ENCODE peak calls at places on chromosomes 2 and 18, in six cellular contexts. O is HepG2, N is GM12878, H is WTC11, L is HCT116, W is H1. Y is an unnamed sample.

GRCh38 chr2:200786423-200786822 is 25.3 kb upstream of the BZW1 start:
- DNase-seq in O (peak), N (no peak), H (no peak), L (no peak), W (no peak), Y (no peak)

GRCh38 chr2:229566380-229566779 is 148.0 kb downstream of the DNER start:
- DNase-seq in O (no peak), N (no peak), H (no peak), L (no peak), W (no peak), Y (no peak)

GRCh38 chr18:37662099-37662498 is 96.5 kb upstream of the CELF4 start:
- DNase-seq in O (no peak), N (no peak), H (no peak), L (no peak), W (no peak), Y (no peak)

GRCh38 chr2:204896146-204896545 is 350.9 kb downstream of the PARD3B start:
- DNase-seq in O (no peak), N (no peak), H (no peak), L (no peak), W (no peak), Y (no peak)

GRCh38 chr2:126664234-126664633 is 8.3 kb downstream of the GYPC start:
- DNase-seq in O (no peak), N (peak), H (no peak), L (no peak), W (no peak), Y (no peak)

GRCh38 chr2:26187114-26187513 is 14.2 kb downstream of the GAREM2 start:
- DNase-seq in O (no peak), N (no peak), H (no peak), L (no peak), W (peak), Y (no peak)

GRCh38 chr2:55879976-55880375 is 43.6 kb downstream of the EFEMP1 start:
- DNase-seq in O (no peak), N (no peak), H (no peak), L (no peak), W (no peak), Y (no peak)

GRCh38 chr2:181762848-181763247 is 82.5 kb upstream of the NEUROD1 start:
- DNase-seq in O (no peak), N (no peak), H (no peak), L (no peak), W (no peak), Y (no peak)

GRCh38 chr2:201151127-201152074 is 31.5 kb upstream of the CASP10 start:
- DNase-seq in O (peak), N (no peak), H (no peak), L (peak), W (no peak), Y (no peak)

GRCh38 chr2:203960791-203961190 is 24.2 kb downstream of the ICOS start:
- DNase-seq in O (no peak), N (no peak), H (no peak), L (no peak), W (no peak), Y (no peak)

GRCh38 chr18:80194874-80195570 is 52.3 kb downstream of the PARD6G start:
- DNase-seq in O (no peak), N (peak), H (no peak), L (no peak), W (peak), Y (no peak)

GRCh38 chr2:171792922-171793580 is 101.0 kb downstream of the SLC25A12 start:
- DNase-seq in O (no peak), N (no peak), H (no peak), L (no peak), W (no peak), Y (no peak)

GRCh38 chr2:96924775-96925747 is 55.2 kb upstream of the SEMA4C start:
- DNase-seq in O (no peak), N (no peak), H (no peak), L (no peak), W (no peak), Y (no peak)

GRCh38 chr18:46756559-46757201 is at the start of gene ST8SIA5:
- DNase-seq in O (no peak), N (no peak), H (peak), L (no peak), W (peak), Y (no peak)

GRCh38 chr2:25700221-25700660 is 26.9 kb upstream of the DTNB start:
- DNase-seq in O (peak), N (no peak), H (no peak), L (peak), W (no peak), Y (peak)

GRCh38 chr2:11397513-11397912 is 53.1 kb upstream of the ROCK2 start:
- DNase-seq in O (no peak), N (no peak), H (no peak), L (no peak), W (no peak), Y (no peak)

GRCh38 chr18:79585395-79586370 is 93.9 kb upstream of the CTDP1 start:
- DNase-seq in O (no peak), N (no peak), H (no peak), L (no peak), W (no peak), Y (peak)

GRCh38 chr18:39834636-39835035 is 2120.4 kb upstream of the PIK3C3 start:
- DNase-seq in O (no peak), N (no peak), H (no peak), L (no peak), W (no peak), Y (no peak)

GRCh38 chr18:697771-698170 is 14.7 kb downstream of the ENOSF1 start:
- DNase-seq in O (no peak), N (no peak), H (no peak), L (no peak), W (no peak), Y (no peak)

GRCh38 chr2:200081221-200081620 is 125.8 kb downstream of the MAIP1 start:
- DNase-seq in O (no peak), N (no peak), H (no peak), L (no peak), W (no peak), Y (no peak)

GRCh38 chr2:10193276-10193675 is 70.7 kb downstream of the RRM2 start:
- DNase-seq in O (no peak), N (no peak), H (no peak), L (no peak), W (no peak), Y (no peak)

GRCh38 chr2:85439986-85440385 is 21.5 kb downstream of the SH2D6 start:
- DNase-seq in O (no peak), N (no peak), H (no peak), L (no peak), W (no peak), Y (no peak)

GRCh38 chr18:37305084-37305483 is 260.5 kb downstream of the CELF4 start:
- DNase-seq in O (no peak), N (no peak), H (no peak), L (no peak), W (no peak), Y (no peak)

GRCh38 chr18:29979884-29980283 is 1062.7 kb downstream of the DSC3 start:
- DNase-seq in O (no peak), N (no peak), H (no peak), L (no peak), W (no peak), Y (no peak)
- TF ChIP-seq SP1 in O (no peak), N (no peak), H (no peak), L (no peak), W (no peak), Y (no peak)

GRCh38 chr2:188785515-188785914 is 188.7 kb upstream of the COL3A1 start:
- DNase-seq in O (no peak), N (no peak), H (no peak), L (no peak), W (no peak), Y (no peak)
- TF ChIP-seq MAX in O (no peak), N (no peak), H (no peak), L (no peak), W (no peak), Y (no peak)

DNA sequence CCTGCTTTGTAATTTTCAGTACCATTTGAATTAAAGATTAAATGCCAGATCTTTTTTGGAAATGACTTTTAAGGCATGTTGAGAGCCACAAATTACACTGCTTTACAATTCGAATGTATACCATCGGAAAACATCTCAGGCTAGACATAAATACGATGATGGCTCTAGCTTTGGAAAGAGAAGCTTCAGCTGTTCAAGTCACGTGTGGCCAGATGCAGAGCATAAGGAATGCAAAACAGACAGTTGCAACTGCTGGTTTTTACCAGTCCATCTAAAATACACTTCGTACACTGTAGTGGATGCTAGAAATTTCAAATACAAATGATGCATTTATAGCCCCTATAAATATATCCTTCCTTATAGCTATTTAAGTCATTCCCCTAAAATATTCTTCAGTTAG is 8.0 kb downstream of the ZNF516 start:
- DNase-seq in O (no peak), N (no peak), H (no peak), L (no peak), W (no peak), Y (no peak)
- TF ChIP-seq SP1 in O (no peak), N (no peak), H (no peak), L (no peak), W (no peak), Y (no peak)

GRCh38 chr2:64054166-64054915 is 35.1 kb upstream of the VPS54 start:
- DNase-seq in O (no peak), N (no peak), H (no peak), L (no peak), W (no peak), Y (no peak)

GRCh38 chr2:64049633-64050220 is 30.5 kb upstream of the VPS54 start:
- DNase-seq in O (peak), N (peak), H (peak), L (peak), W (peak), Y (peak)

GRCh38 chr2:64056021-64056420 is 36.8 kb upstream of the VPS54 start:
- DNase-seq in O (no peak), N (no peak), H (no peak), L (no peak), W (no peak), Y (no peak)

DNA sequence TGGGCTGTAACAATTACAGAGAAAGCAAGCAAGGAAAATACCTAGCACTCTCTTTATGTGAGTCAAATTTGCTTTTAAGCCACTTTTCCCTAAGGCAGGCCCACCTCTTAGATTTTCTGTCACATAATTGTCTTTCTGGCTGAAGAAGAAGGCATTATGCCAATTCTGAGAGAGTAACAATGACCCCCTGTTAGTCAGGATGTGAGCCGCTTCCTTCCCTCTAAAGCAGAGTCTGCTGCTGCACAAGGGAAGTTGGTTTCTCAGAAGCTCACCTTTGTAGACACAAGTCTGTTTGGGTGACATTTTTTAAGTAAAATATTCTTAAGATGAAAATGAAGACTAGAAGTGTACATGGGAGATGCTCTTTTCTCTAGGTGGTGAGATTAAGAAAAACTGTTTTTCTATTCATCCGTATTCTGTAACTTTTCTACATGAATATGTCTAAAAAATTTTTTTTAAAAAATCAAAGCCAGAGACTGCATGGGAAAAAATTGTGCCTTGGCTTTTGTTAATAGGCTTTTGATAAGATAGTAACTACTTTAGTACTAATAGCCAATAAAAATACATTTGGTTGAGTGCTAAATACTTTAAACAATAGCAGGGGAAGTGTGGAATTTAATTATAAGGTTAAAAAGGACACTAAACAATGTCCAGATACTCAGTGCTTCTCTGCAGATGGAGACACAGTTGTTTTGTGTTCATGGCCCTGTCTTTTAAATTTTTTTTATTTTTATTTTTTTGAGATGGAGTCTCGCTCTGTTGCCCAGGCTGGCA is 33.4 kb upstream of the VPS54 start:
- DNase-seq in O (no peak), N (no peak), H (no peak), L (no peak), W (no peak), Y (no peak)
- TF ChIP-seq MAX in O (no peak), N (no peak), H (no peak), L (no peak), W (no peak), Y (no peak)

GRCh38 chr2:110852541-110853263 is 120.3 kb downstream of the ACOXL start:
- DNase-seq in O (no peak), N (no peak), H (no peak), L (no peak), W (no peak), Y (no peak)
- TF ChIP-seq SP1 in O (no peak), N (no peak), H (no peak), L (no peak), W (no peak), Y (no peak)

GRCh38 chr2:169770991-169771390 is 27.7 kb upstream of the SSB start:
- DNase-seq in O (no peak), N (no peak), H (no peak), L (no peak), W (no peak), Y (no peak)

GRCh38 chr2:169765523-169765922 is 31.9 kb downstream of the KLHL23 start:
- DNase-seq in O (peak), N (no peak), H (no peak), L (no peak), W (no peak), Y (no peak)

GRCh38 chr2:169768262-169768995 is 30.2 kb upstream of the SSB start:
- DNase-seq in O (no peak), N (no peak), H (peak), L (no peak), W (no peak), Y (no peak)

GRCh38 chr2:169771612-169772011 is 27.1 kb upstream of the SSB start:
- DNase-seq in O (peak), N (no peak), H (no peak), L (no peak), W (no peak), Y (no peak)

GRCh38 chr2:169767243-169767888 is 31.3 kb upstream of the SSB start:
- DNase-seq in O (peak), N (no peak), H (peak), L (peak), W (peak), Y (peak)
- TF ChIP-seq MAX in O (no peak), N (no peak), H (no peak), L (no peak), W (no peak), Y (no peak)

DNA sequence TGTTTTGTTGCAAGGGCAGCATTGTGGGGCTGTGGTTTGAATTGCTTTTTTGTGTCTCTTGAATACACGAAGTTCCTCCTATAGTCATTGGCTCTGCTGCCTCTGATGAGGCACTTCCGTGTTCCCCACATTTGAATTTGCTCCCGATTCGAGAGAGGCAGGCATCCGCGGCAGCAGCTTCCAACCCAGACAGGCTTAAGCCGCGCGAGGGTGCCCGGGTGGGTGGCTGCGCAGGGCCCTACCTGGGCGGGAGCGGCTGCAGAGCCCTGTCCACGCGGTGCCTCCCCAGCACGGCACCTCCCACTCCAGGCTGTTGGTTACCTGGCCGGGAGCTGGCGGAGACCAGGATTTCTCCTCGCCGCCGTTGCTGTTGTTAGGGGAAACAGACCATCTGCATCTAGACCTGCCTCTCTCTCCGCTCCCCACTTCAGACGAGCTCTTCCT is 151.3 kb downstream of the NEDD4L start:
- DNase-seq in O (no peak), N (no peak), H (peak), L (no peak), W (peak), Y (no peak)
- TF ChIP-seq SP1 in O (no peak), N (no peak), H (no peak), L (no peak), W (no peak), Y (no peak)

GRCh38 chr2:48364100-48364499 is 165.9 kb upstream of the STON1 start:
- DNase-seq in O (no peak), N (no peak), H (no peak), L (no peak), W (no peak), Y (no peak)

GRCh38 chr2:48365476-48365875 is 164.5 kb upstream of the STON1 start:
- DNase-seq in O (no peak), N (no peak), H (no peak), L (no peak), W (no peak), Y (no peak)

GRCh38 chr2:48369971-48370370 is 160.0 kb upstream of the STON1 start:
- DNase-seq in O (no peak), N (no peak), H (no peak), L (no peak), W (no peak), Y (no peak)
- TF ChIP-seq MAX in O (no peak), N (no peak), H (no peak), L (no peak), W (no peak), Y (no peak)

GRCh38 chr18:23963443-23964185 is 50.9 kb upstream of the TTC39C start:
- DNase-seq in O (peak), N (no peak), H (no peak), L (no peak), W (peak), Y (no peak)

GRCh38 chr18:23956483-23956882 is 58.1 kb upstream of the TTC39C start:
- DNase-seq in O (no peak), N (no peak), H (no peak), L (no peak), W (no peak), Y (no peak)

GRCh38 chr18:23953984-23954383 is 60.6 kb upstream of the TTC39C start:
- DNase-seq in O (no peak), N (no peak), H (no peak), L (no peak), W (peak), Y (no peak)

DNA sequence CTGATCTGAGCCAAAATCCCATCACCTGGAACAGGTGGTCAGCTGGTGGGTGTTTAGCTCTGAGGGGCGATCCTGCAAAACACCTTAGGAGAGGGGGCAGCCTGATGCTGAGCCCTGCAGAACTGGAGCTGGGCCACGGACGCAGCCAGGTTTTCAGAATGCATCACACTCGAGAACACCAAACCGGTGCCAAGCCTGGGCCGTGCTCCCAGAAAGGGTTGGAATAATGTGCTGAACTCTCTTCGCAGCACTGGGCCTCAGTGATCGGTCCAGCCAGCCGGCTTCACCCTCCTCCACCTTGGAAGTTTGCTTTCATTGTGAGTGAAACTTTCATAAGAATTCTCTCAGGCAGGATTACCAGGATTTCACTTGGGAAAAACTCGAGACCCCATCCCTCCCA is 56.5 kb upstream of the TTC39C start:
- DNase-seq in O (no peak), N (no peak), H (no peak), L (no peak), W (no peak), Y (no peak)
- TF ChIP-seq SP1 in O (no peak), N (no peak), H (no peak), L (no peak), W (no peak), Y (no peak)

Y was measured in K562.